ENCODE peak calls at places on chromosomes 5 and 9, in ten cellular contexts. E, Y, T, F, U, O, W, A, H and N are unnamed samples.

GRCh38 chr5:179265529-179266290 is 79.6 kb downstream of the ADAMTS2 start:
- DNase-seq in H (no peak), T (no peak), W (peak), E (peak), F (no peak), A (peak), O (no peak), Y (no peak), U (peak), N (peak)

GRCh38 chr5:165321912-165322311 is 1816.5 kb downstream of the MAT2B start:
- DNase-seq in U (no peak), O (no peak), T (no peak), H (no peak), Y (no peak), E (peak), W (no peak), A (no peak), F (no peak), N (peak)

GRCh38 chr9:71333311-71333710 is 211.9 kb upstream of the TRPM3 start:
- DNase-seq in T (no peak), A (no peak), U (no peak), O (no peak), Y (no peak), H (no peak), W (no peak), E (no peak), F (no peak), N (no peak)

GRCh38 chr5:127801751-127802476 is 98.7 kb downstream of the CCDC192 start:
- DNase-seq in F (no peak), A (peak), T (no peak), O (no peak), W (no peak), U (no peak), Y (no peak), E (no peak), H (no peak), N (no peak)

GRCh38 chr9:124191691-124192208 is 66.0 kb upstream of the NEK6 start:
- DNase-seq in E (no peak), Y (no peak), W (no peak), U (peak), O (no peak), H (no peak), F (no peak), T (no peak), A (no peak), N (no peak)

GRCh38 chr9:77952641-77953341 is 78.8 kb downstream of the GNAQ start:
- DNase-seq in A (peak), F (peak), Y (no peak), O (no peak), E (peak), U (no peak), H (no peak), W (no peak), T (no peak), N (no peak)

GRCh38 chr9:33813712-33814641 is 3.0 kb upstream of the UBE2R2 start:
- DNase-seq in O (peak), Y (no peak), U (no peak), F (no peak), E (peak), W (no peak), A (peak), H (no peak), T (no peak), N (peak)

GRCh38 chr5:176405656-176406435 is 10.5 kb downstream of the CLTB start:
- DNase-seq in Y (no peak), O (no peak), U (no peak), F (no peak), T (no peak), E (no peak), W (no peak), A (no peak), H (no peak), N (no peak)

GRCh38 chr9:13279284-13280162 is at the start of gene MPDZ:
- DNase-seq in U (peak), F (peak), Y (no peak), E (peak), H (no peak), A (peak), W (peak), T (peak), O (no peak), N (peak)

GRCh38 chr5:95718203-95718602 is 12.9 kb upstream of the RHOBTB3 start:
- DNase-seq in U (no peak), E (no peak), H (peak), T (no peak), O (peak), W (no peak), A (no peak), F (no peak), Y (no peak), N (no peak)

GRCh38 chr9:133730994-133731715 is 7.0 kb downstream of the SARDH start:
- DNase-seq in Y (no peak), H (no peak), A (no peak), T (no peak), U (peak), F (no peak), E (no peak), W (no peak), O (no peak), N (no peak)

GRCh38 chr9:118529210-118529609 is 825.0 kb downstream of the TLR4 start:
- DNase-seq in T (no peak), W (no peak), H (no peak), E (no peak), Y (no peak), O (peak), F (no peak), A (peak), U (no peak), N (no peak)